ENCODE peak calls at places on chromosomes 1 and 21, in nine cellular contexts. One of them, this sample, is unnamed. For H3K4me1, the result is how much of the 10 kb centered on the place peaks cover.

GRCh38 chr1:85289207-85289847 is 12.9 kb upstream of the BCL10 start:
- DNase-seq in SJSA1: peak
- DNase-seq in lower lobe of right lung: no peak
- DNase-seq in IMR-90: peak
- DNase-seq in tibial artery: no peak
- DNase-seq in right cardiac atrium: no peak
- DNase-seq in breast epithelium: no peak
- DNase-seq in CD4-positive, CD25-positive, alpha-beta regulatory T cell: no peak
- DNase-seq in spleen: no peak
- DNase-seq in this sample: no peak

GRCh38 chr1:155944396-155944728 is 2.9 kb downstream of the RXFP4 start:
- DNase-seq in SJSA1: no peak
- DNase-seq in lower lobe of right lung: no peak
- DNase-seq in IMR-90: no peak
- DNase-seq in tibial artery: no peak
- DNase-seq in right cardiac atrium: no peak
- DNase-seq in breast epithelium: no peak
- DNase-seq in CD4-positive, CD25-positive, alpha-beta regulatory T cell: no peak
- DNase-seq in spleen: peak
- DNase-seq in this sample: no peak

GRCh38 chr1:160567858-160568682 is 11.2 kb downstream of the CD84 start:
- DNase-seq in SJSA1: no peak
- DNase-seq in lower lobe of right lung: no peak
- DNase-seq in IMR-90: no peak
- DNase-seq in tibial artery: no peak
- DNase-seq in right cardiac atrium: no peak
- DNase-seq in breast epithelium: no peak
- DNase-seq in CD4-positive, CD25-positive, alpha-beta regulatory T cell: peak
- DNase-seq in spleen: no peak
- DNase-seq in this sample: no peak

GRCh38 chr1:217363319-217363718 is 267.6 kb downstream of the GPATCH2 start:
- DNase-seq in SJSA1: no peak
- DNase-seq in lower lobe of right lung: no peak
- DNase-seq in IMR-90: peak
- DNase-seq in tibial artery: no peak
- DNase-seq in right cardiac atrium: no peak
- DNase-seq in breast epithelium: no peak
- DNase-seq in CD4-positive, CD25-positive, alpha-beta regulatory T cell: no peak
- DNase-seq in spleen: no peak
- DNase-seq in this sample: no peak

GRCh38 chr1:88935522-88936222 is 44.3 kb upstream of the GTF2B start:
- DNase-seq in SJSA1: no peak
- DNase-seq in lower lobe of right lung: no peak
- DNase-seq in IMR-90: peak
- DNase-seq in tibial artery: no peak
- DNase-seq in right cardiac atrium: no peak
- DNase-seq in breast epithelium: no peak
- DNase-seq in CD4-positive, CD25-positive, alpha-beta regulatory T cell: no peak
- DNase-seq in spleen: no peak
- DNase-seq in this sample: peak

GRCh38 chr1:158003409-158003805 is 10.0 kb downstream of the KIRREL1 start:
- DNase-seq in SJSA1: peak
- DNase-seq in lower lobe of right lung: no peak
- DNase-seq in IMR-90: peak
- DNase-seq in tibial artery: peak
- DNase-seq in right cardiac atrium: no peak
- DNase-seq in breast epithelium: no peak
- DNase-seq in CD4-positive, CD25-positive, alpha-beta regulatory T cell: no peak
- DNase-seq in spleen: no peak
- DNase-seq in this sample: no peak

GRCh38 chr21:32918467-32919140 is 107.1 kb upstream of the OLIG2 start:
- DNase-seq in SJSA1: no peak
- DNase-seq in lower lobe of right lung: no peak
- DNase-seq in IMR-90: no peak
- DNase-seq in tibial artery: no peak
- DNase-seq in right cardiac atrium: no peak
- DNase-seq in breast epithelium: no peak
- DNase-seq in CD4-positive, CD25-positive, alpha-beta regulatory T cell: no peak
- DNase-seq in spleen: no peak
- DNase-seq in this sample: no peak

GRCh38 chr1:56911098-56911497 is 54.7 kb downstream of the C8B start:
- DNase-seq in SJSA1: no peak
- DNase-seq in lower lobe of right lung: no peak
- DNase-seq in IMR-90: peak
- DNase-seq in tibial artery: no peak
- DNase-seq in right cardiac atrium: no peak
- DNase-seq in breast epithelium: no peak
- DNase-seq in CD4-positive, CD25-positive, alpha-beta regulatory T cell: no peak
- DNase-seq in spleen: no peak
- DNase-seq in this sample: no peak

GRCh38 chr1:178093150-178093957 is 550 bp upstream of the RASAL2 start:
- DNase-seq in SJSA1: peak
- DNase-seq in lower lobe of right lung: peak
- DNase-seq in IMR-90: peak
- DNase-seq in tibial artery: peak
- DNase-seq in right cardiac atrium: peak
- DNase-seq in breast epithelium: peak
- DNase-seq in CD4-positive, CD25-positive, alpha-beta regulatory T cell: no peak
- DNase-seq in spleen: peak
- DNase-seq in this sample: peak

GRCh38 chr1:2233997-2234761 is 6.1 kb downstream of the SKI start:
- DNase-seq in SJSA1: peak
- DNase-seq in lower lobe of right lung: peak
- DNase-seq in IMR-90: peak
- DNase-seq in tibial artery: peak
- DNase-seq in right cardiac atrium: peak
- DNase-seq in breast epithelium: peak
- DNase-seq in CD4-positive, CD25-positive, alpha-beta regulatory T cell: peak
- DNase-seq in spleen: peak
- DNase-seq in this sample: no peak

GRCh38 chr1:7447736-7448135 is 323.4 kb upstream of the VAMP3 start:
- DNase-seq in SJSA1: no peak
- DNase-seq in lower lobe of right lung: no peak
- DNase-seq in IMR-90: no peak
- DNase-seq in tibial artery: no peak
- DNase-seq in right cardiac atrium: no peak
- DNase-seq in breast epithelium: no peak
- DNase-seq in CD4-positive, CD25-positive, alpha-beta regulatory T cell: no peak
- DNase-seq in spleen: no peak
- DNase-seq in this sample: no peak

GRCh38 chr1:27789511-27790154 is 16.6 kb downstream of the STX12 start:
- DNase-seq in SJSA1: peak
- DNase-seq in lower lobe of right lung: no peak
- DNase-seq in IMR-90: peak
- DNase-seq in tibial artery: no peak
- DNase-seq in right cardiac atrium: peak
- DNase-seq in breast epithelium: no peak
- DNase-seq in CD4-positive, CD25-positive, alpha-beta regulatory T cell: no peak
- DNase-seq in spleen: no peak
- DNase-seq in this sample: no peak

GRCh38 chr1:111804736-111805135 is 49.0 kb downstream of the DDX20 start:
- DNase-seq in SJSA1: no peak
- DNase-seq in lower lobe of right lung: no peak
- DNase-seq in IMR-90: no peak
- DNase-seq in tibial artery: no peak
- DNase-seq in right cardiac atrium: no peak
- DNase-seq in breast epithelium: no peak
- DNase-seq in CD4-positive, CD25-positive, alpha-beta regulatory T cell: no peak
- DNase-seq in spleen: no peak
- DNase-seq in this sample: no peak

GRCh38 chr1:23673086-23673813 is 18.4 kb upstream of the RPL11 start:
- DNase-seq in SJSA1: no peak
- DNase-seq in lower lobe of right lung: no peak
- DNase-seq in IMR-90: peak
- DNase-seq in tibial artery: no peak
- DNase-seq in right cardiac atrium: peak
- DNase-seq in breast epithelium: no peak
- DNase-seq in CD4-positive, CD25-positive, alpha-beta regulatory T cell: no peak
- DNase-seq in spleen: no peak
- DNase-seq in this sample: peak

GRCh38 chr1:7437608-7438395 is 333.3 kb upstream of the VAMP3 start:
- DNase-seq in SJSA1: no peak
- DNase-seq in lower lobe of right lung: no peak
- DNase-seq in IMR-90: no peak
- DNase-seq in tibial artery: no peak
- DNase-seq in right cardiac atrium: no peak
- DNase-seq in breast epithelium: no peak
- DNase-seq in CD4-positive, CD25-positive, alpha-beta regulatory T cell: no peak
- DNase-seq in spleen: no peak
- DNase-seq in this sample: no peak

GRCh38 chr1:78619803-78620579 is at the start of gene IFI44L:
- DNase-seq in SJSA1: no peak
- DNase-seq in lower lobe of right lung: peak
- DNase-seq in IMR-90: peak
- DNase-seq in tibial artery: peak
- DNase-seq in right cardiac atrium: peak
- DNase-seq in breast epithelium: peak
- DNase-seq in CD4-positive, CD25-positive, alpha-beta regulatory T cell: peak
- DNase-seq in spleen: peak
- DNase-seq in this sample: peak

GRCh38 chr1:25616932-25617625 is 488 bp downstream of the MAN1C1 start:
- DNase-seq in SJSA1: no peak
- DNase-seq in lower lobe of right lung: peak
- DNase-seq in IMR-90: no peak
- DNase-seq in tibial artery: no peak
- DNase-seq in right cardiac atrium: peak
- DNase-seq in breast epithelium: no peak
- DNase-seq in CD4-positive, CD25-positive, alpha-beta regulatory T cell: peak
- DNase-seq in spleen: peak
- DNase-seq in this sample: no peak

GRCh38 chr1:89802036-89802435 is 18.8 kb upstream of the LRRC8D start:
- DNase-seq in SJSA1: no peak
- DNase-seq in lower lobe of right lung: no peak
- DNase-seq in IMR-90: no peak
- DNase-seq in tibial artery: no peak
- DNase-seq in right cardiac atrium: no peak
- DNase-seq in breast epithelium: no peak
- DNase-seq in CD4-positive, CD25-positive, alpha-beta regulatory T cell: no peak
- DNase-seq in spleen: no peak
- DNase-seq in this sample: no peak

GRCh38 chr21:42225042-42225441 is 6.1 kb downstream of the ABCG1 start:
- DNase-seq in SJSA1: no peak
- DNase-seq in lower lobe of right lung: no peak
- DNase-seq in IMR-90: no peak
- DNase-seq in tibial artery: no peak
- DNase-seq in right cardiac atrium: no peak
- DNase-seq in breast epithelium: no peak
- DNase-seq in CD4-positive, CD25-positive, alpha-beta regulatory T cell: no peak
- DNase-seq in spleen: no peak
- DNase-seq in this sample: no peak
- H3K4me1 ChIP-seq in SJSA1: under half
- H3K4me1 ChIP-seq in lower lobe of right lung: half or more
- H3K4me1 ChIP-seq in IMR-90: under half
- H3K4me1 ChIP-seq in tibial artery: under half
- H3K4me1 ChIP-seq in right cardiac atrium: under half
- H3K4me1 ChIP-seq in breast epithelium: under half
- H3K4me1 ChIP-seq in CD4-positive, CD25-positive, alpha-beta regulatory T cell: under half
- H3K4me1 ChIP-seq in spleen: under half
- H3K4me1 ChIP-seq in this sample: under half

GRCh38 chr1:38831753-38832734 is 27.5 kb downstream of the RRAGC start:
- DNase-seq in SJSA1: no peak
- DNase-seq in lower lobe of right lung: no peak
- DNase-seq in IMR-90: no peak
- DNase-seq in tibial artery: no peak
- DNase-seq in right cardiac atrium: no peak
- DNase-seq in breast epithelium: no peak
- DNase-seq in CD4-positive, CD25-positive, alpha-beta regulatory T cell: no peak
- DNase-seq in spleen: no peak
- DNase-seq in this sample: peak

GRCh38 chr1:38833146-38833545 is 26.4 kb downstream of the RRAGC start:
- DNase-seq in SJSA1: no peak
- DNase-seq in lower lobe of right lung: no peak
- DNase-seq in IMR-90: no peak
- DNase-seq in tibial artery: no peak
- DNase-seq in right cardiac atrium: no peak
- DNase-seq in breast epithelium: no peak
- DNase-seq in CD4-positive, CD25-positive, alpha-beta regulatory T cell: no peak
- DNase-seq in spleen: no peak
- DNase-seq in this sample: no peak

GRCh38 chr1:38834221-38834782 is 25.3 kb downstream of the RRAGC start:
- DNase-seq in SJSA1: no peak
- DNase-seq in lower lobe of right lung: no peak
- DNase-seq in IMR-90: peak
- DNase-seq in tibial artery: no peak
- DNase-seq in right cardiac atrium: no peak
- DNase-seq in breast epithelium: no peak
- DNase-seq in CD4-positive, CD25-positive, alpha-beta regulatory T cell: no peak
- DNase-seq in spleen: no peak
- DNase-seq in this sample: peak

GRCh38 chr1:38839363-38839762 is 20.2 kb downstream of the RRAGC start:
- DNase-seq in SJSA1: no peak
- DNase-seq in lower lobe of right lung: no peak
- DNase-seq in IMR-90: no peak
- DNase-seq in tibial artery: no peak
- DNase-seq in right cardiac atrium: peak
- DNase-seq in breast epithelium: no peak
- DNase-seq in CD4-positive, CD25-positive, alpha-beta regulatory T cell: no peak
- DNase-seq in spleen: no peak
- DNase-seq in this sample: no peak

GRCh38 chr1:38835230-38835827 is 24.2 kb downstream of the RRAGC start:
- DNase-seq in SJSA1: no peak
- DNase-seq in lower lobe of right lung: no peak
- DNase-seq in IMR-90: peak
- DNase-seq in tibial artery: no peak
- DNase-seq in right cardiac atrium: no peak
- DNase-seq in breast epithelium: no peak
- DNase-seq in CD4-positive, CD25-positive, alpha-beta regulatory T cell: peak
- DNase-seq in spleen: no peak
- DNase-seq in this sample: peak
- H3K4me1 ChIP-seq in SJSA1: under half
- H3K4me1 ChIP-seq in lower lobe of right lung: under half
- H3K4me1 ChIP-seq in IMR-90: under half
- H3K4me1 ChIP-seq in tibial artery: under half
- H3K4me1 ChIP-seq in right cardiac atrium: under half
- H3K4me1 ChIP-seq in breast epithelium: under half
- H3K4me1 ChIP-seq in CD4-positive, CD25-positive, alpha-beta regulatory T cell: under half
- H3K4me1 ChIP-seq in spleen: under half
- H3K4me1 ChIP-seq in this sample: under half

DNA sequence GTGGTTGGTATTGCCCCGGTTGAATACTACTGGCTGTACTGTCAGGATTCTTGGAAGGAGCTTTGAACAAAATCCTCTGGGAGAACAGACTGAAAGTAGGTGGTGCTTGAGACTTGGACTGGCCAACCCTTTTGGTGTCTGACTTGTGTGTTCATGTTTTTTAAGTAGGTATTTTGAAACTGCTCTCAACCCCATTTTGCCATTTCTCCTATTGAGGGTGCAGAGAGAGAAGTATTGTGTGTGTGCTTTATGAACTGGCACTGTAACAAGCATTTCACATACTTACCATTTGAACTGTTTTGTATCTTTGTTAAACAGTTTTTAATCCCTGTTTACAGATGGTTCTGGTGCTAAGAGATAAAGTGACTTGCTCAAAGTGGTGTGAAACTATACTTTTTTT is 21.3 kb downstream of the ARID1A start:
- DNase-seq in SJSA1: no peak
- DNase-seq in lower lobe of right lung: no peak
- DNase-seq in IMR-90: no peak
- DNase-seq in tibial artery: no peak
- DNase-seq in right cardiac atrium: no peak
- DNase-seq in breast epithelium: no peak
- DNase-seq in CD4-positive, CD25-positive, alpha-beta regulatory T cell: no peak
- DNase-seq in spleen: no peak
- DNase-seq in this sample: no peak
- H3K4me1 ChIP-seq in SJSA1: under half
- H3K4me1 ChIP-seq in lower lobe of right lung: half or more
- H3K4me1 ChIP-seq in IMR-90: under half
- H3K4me1 ChIP-seq in tibial artery: under half
- H3K4me1 ChIP-seq in right cardiac atrium: under half
- H3K4me1 ChIP-seq in breast epithelium: under half
- H3K4me1 ChIP-seq in CD4-positive, CD25-positive, alpha-beta regulatory T cell: half or more
- H3K4me1 ChIP-seq in spleen: under half
- H3K4me1 ChIP-seq in this sample: under half

GRCh38 chr1:87064309-87064708 is 149.9 kb downstream of the HS2ST1 start:
- DNase-seq in SJSA1: no peak
- DNase-seq in lower lobe of right lung: no peak
- DNase-seq in IMR-90: no peak
- DNase-seq in tibial artery: no peak
- DNase-seq in right cardiac atrium: no peak
- DNase-seq in breast epithelium: no peak
- DNase-seq in CD4-positive, CD25-positive, alpha-beta regulatory T cell: no peak
- DNase-seq in spleen: no peak
- DNase-seq in this sample: no peak
- H3K4me1 ChIP-seq in SJSA1: under half
- H3K4me1 ChIP-seq in lower lobe of right lung: under half
- H3K4me1 ChIP-seq in IMR-90: under half
- H3K4me1 ChIP-seq in tibial artery: under half
- H3K4me1 ChIP-seq in right cardiac atrium: under half
- H3K4me1 ChIP-seq in breast epithelium: under half
- H3K4me1 ChIP-seq in CD4-positive, CD25-positive, alpha-beta regulatory T cell: under half
- H3K4me1 ChIP-seq in spleen: under half
- H3K4me1 ChIP-seq in this sample: under half